ENCODE peak calls at places on chromosomes 16 and 17, in ten cellular contexts. One of them, this sample, is unnamed. For H3K27me3, the result is how much of the 10 kb centered on the place peaks cover.

GRCh38 chr17:50560185-50560824 is at the start of gene CACNA1G:
- DNase-seq in A673: peak
- DNase-seq in mammary epithelial cell: peak
- DNase-seq in kidney epithelial cell: peak
- DNase-seq in ovary: peak
- DNase-seq in BE2C: peak
- DNase-seq in esophagus muscularis mucosa: peak
- DNase-seq in thoracic aorta: peak
- DNase-seq in testis: peak
- DNase-seq in gastrocnemius medialis: peak
- DNase-seq in this sample: peak

GRCh38 chr17:77645441-77646430 is 312.8 kb upstream of the TNRC6C start:
- DNase-seq in A673: no peak
- DNase-seq in mammary epithelial cell: no peak
- DNase-seq in kidney epithelial cell: no peak
- DNase-seq in ovary: no peak
- DNase-seq in BE2C: no peak
- DNase-seq in esophagus muscularis mucosa: no peak
- DNase-seq in thoracic aorta: no peak
- DNase-seq in testis: no peak
- DNase-seq in gastrocnemius medialis: no peak
- DNase-seq in this sample: no peak

GRCh38 chr17:35314415-35315216 is 58.8 kb downstream of the SLFN11 start:
- DNase-seq in A673: no peak
- DNase-seq in mammary epithelial cell: no peak
- DNase-seq in kidney epithelial cell: no peak
- DNase-seq in ovary: peak
- DNase-seq in BE2C: no peak
- DNase-seq in esophagus muscularis mucosa: no peak
- DNase-seq in thoracic aorta: no peak
- DNase-seq in testis: no peak
- DNase-seq in gastrocnemius medialis: no peak
- DNase-seq in this sample: no peak

GRCh38 chr16:17444658-17445057 is 26.1 kb downstream of the XYLT1 start:
- DNase-seq in A673: no peak
- DNase-seq in mammary epithelial cell: no peak
- DNase-seq in kidney epithelial cell: no peak
- DNase-seq in ovary: no peak
- DNase-seq in BE2C: no peak
- DNase-seq in esophagus muscularis mucosa: no peak
- DNase-seq in thoracic aorta: no peak
- DNase-seq in testis: no peak
- DNase-seq in gastrocnemius medialis: no peak
- DNase-seq in this sample: no peak

GRCh38 chr16:72999541-73000019 is 48.3 kb downstream of the ZFHX3 start:
- DNase-seq in A673: no peak
- DNase-seq in mammary epithelial cell: peak
- DNase-seq in kidney epithelial cell: no peak
- DNase-seq in ovary: no peak
- DNase-seq in BE2C: no peak
- DNase-seq in esophagus muscularis mucosa: no peak
- DNase-seq in thoracic aorta: no peak
- DNase-seq in testis: no peak
- DNase-seq in gastrocnemius medialis: no peak
- DNase-seq in this sample: no peak

GRCh38 chr17:57989011-57989345 is 924 bp upstream of the VEZF1 start:
- DNase-seq in A673: no peak
- DNase-seq in mammary epithelial cell: no peak
- DNase-seq in kidney epithelial cell: no peak
- DNase-seq in ovary: no peak
- DNase-seq in BE2C: peak
- DNase-seq in esophagus muscularis mucosa: no peak
- DNase-seq in thoracic aorta: no peak
- DNase-seq in testis: peak
- DNase-seq in gastrocnemius medialis: peak
- DNase-seq in this sample: no peak

GRCh38 chr17:48225725-48226567 is 118.4 kb downstream of the SNX11 start:
- DNase-seq in A673: no peak
- DNase-seq in mammary epithelial cell: no peak
- DNase-seq in kidney epithelial cell: no peak
- DNase-seq in ovary: no peak
- DNase-seq in BE2C: no peak
- DNase-seq in esophagus muscularis mucosa: no peak
- DNase-seq in thoracic aorta: no peak
- DNase-seq in testis: no peak
- DNase-seq in gastrocnemius medialis: no peak
- DNase-seq in this sample: no peak

GRCh38 chr16:77434365-77435239 is at the start of gene ADAMTS18:
- DNase-seq in A673: no peak
- DNase-seq in mammary epithelial cell: no peak
- DNase-seq in kidney epithelial cell: no peak
- DNase-seq in ovary: no peak
- DNase-seq in BE2C: no peak
- DNase-seq in esophagus muscularis mucosa: no peak
- DNase-seq in thoracic aorta: no peak
- DNase-seq in testis: no peak
- DNase-seq in gastrocnemius medialis: no peak
- DNase-seq in this sample: no peak

GRCh38 chr17:72237223-72237622 is 116.4 kb downstream of the SOX9 start:
- DNase-seq in A673: no peak
- DNase-seq in mammary epithelial cell: no peak
- DNase-seq in kidney epithelial cell: no peak
- DNase-seq in ovary: no peak
- DNase-seq in BE2C: no peak
- DNase-seq in esophagus muscularis mucosa: no peak
- DNase-seq in thoracic aorta: no peak
- DNase-seq in testis: no peak
- DNase-seq in gastrocnemius medialis: no peak
- DNase-seq in this sample: no peak

GRCh38 chr16:71873199-71873598 is 10.8 kb downstream of the ZNF821 start:
- DNase-seq in A673: no peak
- DNase-seq in mammary epithelial cell: no peak
- DNase-seq in kidney epithelial cell: no peak
- DNase-seq in ovary: no peak
- DNase-seq in BE2C: no peak
- DNase-seq in esophagus muscularis mucosa: no peak
- DNase-seq in thoracic aorta: no peak
- DNase-seq in testis: no peak
- DNase-seq in gastrocnemius medialis: no peak
- DNase-seq in this sample: no peak

GRCh38 chr17:2510559-2510958 is 1.1 kb downstream of the METTL16 start:
- DNase-seq in A673: no peak
- DNase-seq in mammary epithelial cell: no peak
- DNase-seq in kidney epithelial cell: no peak
- DNase-seq in ovary: no peak
- DNase-seq in BE2C: no peak
- DNase-seq in esophagus muscularis mucosa: no peak
- DNase-seq in thoracic aorta: no peak
- DNase-seq in testis: no peak
- DNase-seq in gastrocnemius medialis: no peak
- DNase-seq in this sample: no peak
- H3K4me3 ChIP-seq in A673: peak
- H3K4me3 ChIP-seq in mammary epithelial cell: peak
- H3K4me3 ChIP-seq in kidney epithelial cell: peak
- H3K4me3 ChIP-seq in ovary: peak
- H3K4me3 ChIP-seq in BE2C: peak
- H3K4me3 ChIP-seq in esophagus muscularis mucosa: peak
- H3K4me3 ChIP-seq in thoracic aorta: peak
- H3K4me3 ChIP-seq in testis: no peak
- H3K4me3 ChIP-seq in gastrocnemius medialis: peak
- H3K4me3 ChIP-seq in this sample: peak

DNA sequence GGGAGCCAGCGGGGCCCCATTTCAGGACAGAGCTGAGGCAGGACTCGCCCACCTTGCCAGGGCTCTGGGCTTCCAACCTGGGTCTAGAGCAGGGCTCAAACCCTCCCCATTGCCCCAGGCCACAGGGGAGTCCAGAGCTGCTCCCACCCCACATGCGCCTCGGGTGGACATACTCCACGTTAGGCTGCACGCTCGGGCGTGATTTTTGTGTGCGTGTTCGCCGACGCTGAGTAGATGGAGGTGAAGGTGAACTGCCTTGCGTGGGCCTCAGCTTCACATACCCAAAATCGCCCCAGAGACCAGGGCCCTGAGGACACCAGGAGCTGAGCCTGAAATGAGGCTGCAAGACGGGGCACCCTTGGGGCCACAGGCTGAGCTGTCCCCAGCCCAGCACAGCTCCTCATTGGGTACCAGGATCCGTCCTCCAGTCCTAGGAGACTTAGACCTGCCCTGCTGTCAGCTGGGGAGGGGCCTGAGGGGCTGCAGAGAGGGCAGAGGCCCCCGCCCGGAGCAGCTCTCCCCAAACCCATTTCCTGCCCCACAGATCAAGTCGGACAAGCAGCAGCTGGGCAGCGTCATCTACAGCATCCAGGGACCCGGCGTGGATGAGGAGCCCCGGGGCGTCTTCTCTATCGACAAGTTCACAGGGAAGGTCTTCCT is 8.2 kb downstream of the CDH15 start:
- DNase-seq in A673: no peak
- DNase-seq in mammary epithelial cell: no peak
- DNase-seq in kidney epithelial cell: no peak
- DNase-seq in ovary: no peak
- DNase-seq in BE2C: no peak
- DNase-seq in esophagus muscularis mucosa: no peak
- DNase-seq in thoracic aorta: no peak
- DNase-seq in testis: no peak
- DNase-seq in gastrocnemius medialis: no peak
- DNase-seq in this sample: no peak
- H3K27me3 ChIP-seq in A673: under half
- H3K27me3 ChIP-seq in mammary epithelial cell: under half
- H3K27me3 ChIP-seq in kidney epithelial cell: under half
- H3K27me3 ChIP-seq in ovary: under half
- H3K27me3 ChIP-seq in BE2C: under half
- H3K27me3 ChIP-seq in esophagus muscularis mucosa: under half
- H3K27me3 ChIP-seq in thoracic aorta: under half
- H3K27me3 ChIP-seq in testis: under half
- H3K27me3 ChIP-seq in gastrocnemius medialis: under half
- H3K27me3 ChIP-seq in this sample: under half

DNA sequence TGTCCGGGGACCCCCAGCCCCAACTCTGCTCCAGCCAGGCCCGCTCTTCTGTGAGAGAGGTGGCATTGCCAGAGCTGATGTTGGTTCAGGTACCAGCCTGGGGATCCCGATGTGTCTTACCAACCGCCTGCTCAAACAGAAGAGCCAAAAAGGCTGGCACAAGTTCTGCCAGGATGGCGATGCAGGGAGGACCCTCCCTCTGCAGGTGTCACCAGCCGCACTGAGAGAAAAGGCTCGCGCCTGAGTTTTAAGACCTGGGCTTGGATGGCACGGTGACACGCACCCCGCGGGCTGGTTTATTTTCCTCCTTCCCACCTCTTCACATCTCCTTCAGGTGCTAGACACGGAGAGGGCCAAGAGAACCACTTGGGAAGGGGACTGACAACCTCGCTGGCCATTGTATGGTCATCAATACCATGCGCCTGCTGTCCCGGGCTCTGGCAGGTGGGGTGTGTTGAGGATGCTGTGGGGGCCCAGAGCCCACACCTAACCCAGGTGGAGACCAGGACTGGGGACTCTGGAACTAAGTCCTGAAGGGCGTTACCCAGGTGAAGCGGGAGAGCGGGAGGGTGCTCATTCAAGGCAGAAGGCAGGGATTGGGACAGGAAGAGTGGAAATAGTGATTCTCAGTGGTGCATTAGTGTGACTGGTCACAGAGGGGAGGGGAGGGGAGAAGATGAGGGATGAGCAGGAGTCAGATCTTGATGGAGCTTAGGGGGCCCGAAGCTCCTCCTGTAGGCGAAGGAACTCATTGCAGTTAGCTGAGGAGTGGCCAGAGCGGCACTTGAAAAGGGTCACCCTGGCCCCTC is 16.3 kb downstream of the FOXJ1 start:
- DNase-seq in A673: peak
- DNase-seq in mammary epithelial cell: no peak
- DNase-seq in kidney epithelial cell: no peak
- DNase-seq in ovary: no peak
- DNase-seq in BE2C: no peak
- DNase-seq in esophagus muscularis mucosa: no peak
- DNase-seq in thoracic aorta: no peak
- DNase-seq in testis: no peak
- DNase-seq in gastrocnemius medialis: no peak
- DNase-seq in this sample: no peak
- TF ChIP-seq CTCF in A673: peak
- TF ChIP-seq CTCF in mammary epithelial cell: peak
- TF ChIP-seq CTCF in kidney epithelial cell: peak
- TF ChIP-seq CTCF in ovary: no peak
- TF ChIP-seq CTCF in BE2C: peak
- TF ChIP-seq CTCF in esophagus muscularis mucosa: no peak
- TF ChIP-seq CTCF in thoracic aorta: no peak
- TF ChIP-seq CTCF in testis: no peak
- TF ChIP-seq CTCF in gastrocnemius medialis: no peak
- TF ChIP-seq CTCF in this sample: no peak

GRCh38 chr17:66215529-66215911 is 13.7 kb downstream of the APOH start:
- DNase-seq in A673: no peak
- DNase-seq in mammary epithelial cell: no peak
- DNase-seq in kidney epithelial cell: no peak
- DNase-seq in ovary: no peak
- DNase-seq in BE2C: no peak
- DNase-seq in esophagus muscularis mucosa: no peak
- DNase-seq in thoracic aorta: no peak
- DNase-seq in testis: no peak
- DNase-seq in gastrocnemius medialis: no peak
- DNase-seq in this sample: no peak

GRCh38 chr17:66220079-66220835 is 9.0 kb downstream of the APOH start:
- DNase-seq in A673: no peak
- DNase-seq in mammary epithelial cell: no peak
- DNase-seq in kidney epithelial cell: no peak
- DNase-seq in ovary: no peak
- DNase-seq in BE2C: no peak
- DNase-seq in esophagus muscularis mucosa: no peak
- DNase-seq in thoracic aorta: no peak
- DNase-seq in testis: no peak
- DNase-seq in gastrocnemius medialis: no peak
- DNase-seq in this sample: no peak

GRCh38 chr17:66222772-66223350 is 6.4 kb downstream of the APOH start:
- DNase-seq in A673: no peak
- DNase-seq in mammary epithelial cell: no peak
- DNase-seq in kidney epithelial cell: no peak
- DNase-seq in ovary: no peak
- DNase-seq in BE2C: no peak
- DNase-seq in esophagus muscularis mucosa: no peak
- DNase-seq in thoracic aorta: no peak
- DNase-seq in testis: no peak
- DNase-seq in gastrocnemius medialis: no peak
- DNase-seq in this sample: no peak

GRCh38 chr17:66221755-66222530 is 7.3 kb downstream of the APOH start:
- DNase-seq in A673: no peak
- DNase-seq in mammary epithelial cell: no peak
- DNase-seq in kidney epithelial cell: no peak
- DNase-seq in ovary: no peak
- DNase-seq in BE2C: no peak
- DNase-seq in esophagus muscularis mucosa: no peak
- DNase-seq in thoracic aorta: no peak
- DNase-seq in testis: no peak
- DNase-seq in gastrocnemius medialis: no peak
- DNase-seq in this sample: no peak

DNA sequence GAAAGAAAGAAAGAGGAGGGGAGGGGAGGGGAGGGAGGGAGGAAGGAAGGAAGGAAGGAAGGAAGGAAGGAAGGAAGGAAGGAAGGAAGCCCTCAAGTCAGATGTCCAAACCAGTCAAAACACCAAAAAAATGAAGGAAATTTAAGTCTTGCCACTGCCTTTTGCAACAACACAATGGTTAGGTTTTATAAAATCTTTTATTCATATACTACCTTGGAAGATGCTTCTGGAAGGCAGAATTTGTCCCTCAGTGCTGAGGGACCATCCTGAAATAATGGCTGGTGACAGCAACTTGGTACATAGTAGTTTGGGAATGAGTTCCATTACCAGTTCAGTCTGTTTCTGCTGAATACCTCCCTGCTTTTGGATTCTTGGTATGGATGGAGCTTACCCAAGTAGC is 7.9 kb downstream of the APOH start:
- DNase-seq in A673: peak
- DNase-seq in mammary epithelial cell: no peak
- DNase-seq in kidney epithelial cell: no peak
- DNase-seq in ovary: no peak
- DNase-seq in BE2C: no peak
- DNase-seq in esophagus muscularis mucosa: no peak
- DNase-seq in thoracic aorta: no peak
- DNase-seq in testis: no peak
- DNase-seq in gastrocnemius medialis: no peak
- DNase-seq in this sample: no peak
- H3K4me3 ChIP-seq in A673: no peak
- H3K4me3 ChIP-seq in mammary epithelial cell: no peak
- H3K4me3 ChIP-seq in kidney epithelial cell: no peak
- H3K4me3 ChIP-seq in ovary: no peak
- H3K4me3 ChIP-seq in BE2C: no peak
- H3K4me3 ChIP-seq in esophagus muscularis mucosa: no peak
- H3K4me3 ChIP-seq in thoracic aorta: no peak
- H3K4me3 ChIP-seq in testis: no peak
- H3K4me3 ChIP-seq in gastrocnemius medialis: no peak
- H3K4me3 ChIP-seq in this sample: no peak